ENCODE peak calls at places on chromosome 17, in seven cellular contexts. X is H9, V is H1, U is IMR-90, M is neuronal stem cell, E is mesenchymal stem cell, G is trophoblast cell. W is an unnamed sample.
A peak's percentile ranks its signal among the peaks of the same experiment; 100 is the strongest.

GRCh38 chr17:82477934-82478333 is 19.4 kb downstream of the NARF start:
- DNase-seq in X (no peak), V (no peak), U (no peak), M (no peak), E (no peak), G (no peak), W (no peak)

GRCh38 chr17:41987642-41988041 is 21.0 kb downstream of the CNP start:
- DNase-seq in X (no peak), V (no peak), U (no peak), M (no peak), E (no peak), G (no peak), W (peak; percentile 36)

GRCh38 chr17:60383379-60383778 is 8.6 kb downstream of the USP32 start:
- DNase-seq in X (no peak), V (no peak), U (no peak), M (no peak), E (no peak), G (no peak), W (no peak)

GRCh38 chr17:77453613-77454559 is 313.1 kb downstream of the SEC14L1 start:
- DNase-seq in X (no peak), V (no peak), U (no peak), M (no peak), E (no peak), G (no peak), W (peak; percentile 34)

GRCh38 chr17:75689441-75689873 is 22.3 kb downstream of the SAP30BP start:
- DNase-seq in X (no peak), V (no peak), U (no peak), M (no peak), E (no peak), G (peak; percentile 98), W (peak; percentile 14)

GRCh38 chr17:27502526-27503324 is 46.5 kb downstream of the KSR1 start:
- DNase-seq in X (no peak), V (no peak), U (peak; percentile 99), M (no peak), E (peak; percentile 86), G (peak; percentile 71), W (no peak)

GRCh38 chr17:76726766-76727718 is at the start of gene METTL23:
- DNase-seq in X (peak; percentile 82), V (no peak), U (peak; percentile 77), M (peak; percentile 53), E (peak; percentile 82), G (peak; percentile 94), W (peak; percentile 79)

GRCh38 chr17:42526031-42526444 is 10.0 kb upstream of the NAGLU start:
- DNase-seq in X (no peak), V (no peak), U (peak; percentile 66), M (no peak), E (peak; percentile 47), G (no peak), W (no peak)

GRCh38 chr17:31595076-31595475 is 203.6 kb downstream of the RAB11FIP4 start:
- DNase-seq in X (no peak), V (no peak), U (peak; percentile 66), M (no peak), E (peak; percentile 38), G (peak; percentile 90), W (peak; percentile 88)

GRCh38 chr17:34853916-34854315 is 107.3 kb downstream of the CCT6B start:
- DNase-seq in X (no peak), V (no peak), U (no peak), M (no peak), E (no peak), G (no peak), W (no peak)

GRCh38 chr17:54882371-54882770 is 18.3 kb upstream of the TOM1L1 start:
- DNase-seq in X (no peak), V (no peak), U (no peak), M (no peak), E (no peak), G (no peak), W (no peak)

GRCh38 chr17:9162275-9162985 is 141.1 kb downstream of the NTN1 start:
- DNase-seq in X (peak; percentile 91), V (peak; percentile 51), U (no peak), M (no peak), E (no peak), G (peak; percentile 31), W (peak; percentile 55)

GRCh38 chr17:76834889-76835288 is 33.3 kb upstream of the MGAT5B start:
- DNase-seq in X (no peak), V (no peak), U (no peak), M (no peak), E (no peak), G (no peak), W (no peak)

GRCh38 chr17:6998855-6999508 is 3.1 kb downstream of the ALOX12 start:
- DNase-seq in X (no peak), V (no peak), U (no peak), M (no peak), E (no peak), G (no peak), W (no peak)

GRCh38 chr17:41977991-41978390 is 11.4 kb downstream of the CNP start:
- DNase-seq in X (no peak), V (no peak), U (no peak), M (no peak), E (no peak), G (peak; percentile 26), W (no peak)

GRCh38 chr17:64020068-64020766 is at the start of gene ICAM2:
- DNase-seq in X (no peak), V (no peak), U (no peak), M (no peak), E (no peak), G (no peak), W (no peak)

GRCh38 chr17:74888440-74888839 is 5.0 kb downstream of the FADS6 start:
- DNase-seq in X (no peak), V (no peak), U (no peak), M (no peak), E (no peak), G (no peak), W (no peak)

GRCh38 chr17:75683467-75684041 is 16.4 kb downstream of the SAP30BP start:
- DNase-seq in X (no peak), V (no peak), U (peak; percentile 80), M (no peak), E (peak; percentile 61), G (no peak), W (no peak)

GRCh38 chr17:73262676-73263642 is 1.3 kb upstream of the CPSF4L start:
- DNase-seq in X (no peak), V (no peak), U (no peak), M (no peak), E (no peak), G (no peak), W (peak; percentile 40)

GRCh38 chr17:51085150-51085805 is 35.4 kb downstream of the SPAG9 start:
- DNase-seq in X (no peak), V (no peak), U (peak; percentile 39), M (no peak), E (peak; percentile 21), G (peak; percentile 33), W (no peak)

GRCh38 chr17:29595107-29595942 is 2.4 kb downstream of the ANKRD13B start:
- DNase-seq in X (no peak), V (no peak), U (peak; percentile 49), M (no peak), E (peak; percentile 57), G (no peak), W (peak; percentile 69)
- H3K9ac ChIP-seq in X (no peak overlapping the region), V (no peak overlapping the region), U (no peak overlapping the region), M (no peak overlapping the region), E (no peak overlapping the region), G (no peak overlapping the region), W (no peak overlapping the region)

GRCh38 chr17:69427486-69428197 is 13.1 kb downstream of the MAP2K6 start:
- DNase-seq in X (no peak), V (no peak), U (no peak), M (no peak), E (no peak), G (no peak), W (no peak)

GRCh38 chr17:69433093-69433492 is 18.6 kb downstream of the MAP2K6 start:
- DNase-seq in X (no peak), V (no peak), U (no peak), M (no peak), E (no peak), G (no peak), W (no peak)

GRCh38 chr17:69431835-69432234 is 17.3 kb downstream of the MAP2K6 start:
- DNase-seq in X (no peak), V (no peak), U (no peak), M (no peak), E (no peak), G (no peak), W (peak; percentile 51)

GRCh38 chr17:69428252-69428980 is 13.9 kb downstream of the MAP2K6 start:
- DNase-seq in X (no peak), V (no peak), U (no peak), M (no peak), E (no peak), G (peak; percentile 14), W (no peak)

GRCh38 chr17:69430488-69430887 is 16.0 kb downstream of the MAP2K6 start:
- DNase-seq in X (no peak), V (no peak), U (no peak), M (no peak), E (peak; percentile 77), G (no peak), W (no peak)
- H2BK5ac ChIP-seq in X (no peak overlapping the region), V (peak overlapping the region; percentile 36), U (no peak overlapping the region), M (no peak overlapping the region), E (no peak overlapping the region), G (peak overlapping the region; percentile 38), W (no peak overlapping the region)

GRCh38 chr17:57032343-57032742 is 52.7 kb upstream of the AKAP1 start:
- DNase-seq in X (no peak), V (no peak), U (no peak), M (no peak), E (no peak), G (peak; percentile 31), W (no peak)

GRCh38 chr17:57033296-57033695 is 51.8 kb upstream of the AKAP1 start:
- DNase-seq in X (no peak), V (no peak), U (no peak), M (no peak), E (no peak), G (peak; percentile 52), W (no peak)

GRCh38 chr17:57025876-57026275 is 47.9 kb downstream of the SCPEP1 start:
- DNase-seq in X (no peak), V (no peak), U (no peak), M (no peak), E (no peak), G (no peak), W (peak; percentile 27)

GRCh38 chr17:57027852-57028251 is 49.9 kb downstream of the SCPEP1 start:
- DNase-seq in X (no peak), V (no peak), U (no peak), M (no peak), E (no peak), G (no peak), W (peak; percentile 29)
- H4K8ac ChIP-seq in X (no peak overlapping the region), V (no peak overlapping the region), U (no peak overlapping the region), M (no peak overlapping the region), E (no peak overlapping the region), G (no peak overlapping the region), W (no peak overlapping the region)

DNA sequence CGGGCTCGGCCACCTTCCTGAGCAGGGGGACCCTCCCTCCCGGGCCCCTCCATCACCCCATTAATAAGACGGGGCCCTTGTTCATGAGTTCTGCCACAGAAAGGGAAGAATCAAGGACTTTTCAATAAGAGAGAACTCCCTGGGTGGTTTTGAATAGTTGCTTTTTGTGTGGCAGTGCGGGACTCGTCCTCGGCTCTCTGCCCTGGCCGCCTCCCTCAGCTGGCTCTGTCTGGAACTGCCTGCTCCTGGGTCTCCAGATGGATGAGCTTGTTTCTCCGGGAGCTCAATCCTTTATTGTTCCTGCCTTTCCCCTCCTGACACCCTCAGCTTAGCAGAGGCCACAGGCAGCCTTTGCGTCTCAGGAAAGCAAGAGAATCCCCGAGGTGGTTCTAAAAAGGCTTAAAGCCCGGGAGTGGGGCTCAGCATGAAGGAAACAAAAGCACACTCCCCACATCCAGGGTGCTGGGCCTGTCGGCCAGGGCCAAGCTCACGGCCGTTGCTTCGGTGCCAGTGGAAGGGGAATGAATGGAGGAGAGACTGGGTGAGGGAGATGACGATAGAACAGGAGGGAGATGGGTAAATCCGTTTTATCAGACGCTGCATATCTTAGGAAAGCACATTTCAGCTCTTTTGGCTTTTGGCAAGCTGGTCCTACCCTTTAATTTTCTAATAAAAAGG is 60.2 kb downstream of the RAI1 start:
- DNase-seq in X (peak; percentile 82), V (no peak), U (no peak), M (peak; percentile 74), E (peak; percentile 32), G (no peak), W (peak; percentile 59)
- H3K9ac ChIP-seq in X (no peak overlapping the region), V (peak overlapping the region; percentile 34), U (peak overlapping the region; percentile 22), M (no peak overlapping the region), E (peak overlapping the region; percentile 78), G (no peak overlapping the region), W (peak overlapping the region; percentile 22)